ENCODE peak calls at places on chromosome 7, in seven cellular contexts. A is CD4-positive, alpha-beta memory T cell; D is PC-9; H is left ventricle myocardium inferior; N is small intestine; B is hepatocyte; Q is heart left ventricle. G is an unnamed sample.
A peak's percentile ranks its signal among the peaks of the same experiment; 100 is the strongest.

GRCh38 chr7:94212160-94212559 is 182.5 kb upstream of the COL1A2 start:
- DNase-seq in A (no peak), D (no peak), H (no peak), N (no peak), B (no peak), Q (no peak), G (no peak)

GRCh38 chr7:52712938-52713337 is 322.5 kb upstream of the POM121L12 start:
- DNase-seq in A (no peak), D (no peak), H (no peak), N (no peak), B (no peak), Q (no peak), G (no peak)

GRCh38 chr7:140310337-140311002 is 87.9 kb downstream of the SLC37A3 start:
- DNase-seq in A (no peak), D (no peak), H (no peak), N (no peak), B (no peak), Q (no peak), G (no peak)

GRCh38 chr7:50266893-50267386 is 37.6 kb upstream of the IKZF1 start:
- DNase-seq in A (peak; percentile 82), D (no peak), H (peak; percentile 17), N (peak; percentile 65), B (no peak), Q (peak; percentile 33), G (no peak)

GRCh38 chr7:140972876-140973829 is 41.6 kb downstream of the MRPS33 start:
- DNase-seq in A (no peak), D (no peak), H (no peak), N (no peak), B (peak; percentile 15), Q (no peak), G (no peak)

GRCh38 chr7:130486114-130486962 is 5.5 kb upstream of the MEST start:
- DNase-seq in A (peak; percentile 55), D (peak; percentile 86), H (peak; percentile 27), N (peak; percentile 91), B (peak; percentile 74), Q (peak; percentile 52), G (peak; percentile 99)

GRCh38 chr7:132611056-132611455 is 34.8 kb upstream of the PLXNA4 start:
- DNase-seq in A (no peak), D (no peak), H (no peak), N (no peak), B (no peak), Q (no peak), G (no peak)

GRCh38 chr7:116981887-116982430 is 28.7 kb downstream of the ST7 start:
- DNase-seq in A (no peak), D (no peak), H (no peak), N (no peak), B (no peak), Q (no peak), G (no peak)

GRCh38 chr7:50497968-50498367 is 47.8 kb upstream of the FIGNL1 start:
- DNase-seq in A (no peak), D (no peak), H (no peak), N (no peak), B (no peak), Q (no peak), G (no peak)

GRCh38 chr7:22696672-22697071 is 30.3 kb upstream of the IL6 start:
- DNase-seq in A (no peak), D (peak; percentile 39), H (no peak), N (no peak), B (no peak), Q (no peak), G (no peak)

DNA sequence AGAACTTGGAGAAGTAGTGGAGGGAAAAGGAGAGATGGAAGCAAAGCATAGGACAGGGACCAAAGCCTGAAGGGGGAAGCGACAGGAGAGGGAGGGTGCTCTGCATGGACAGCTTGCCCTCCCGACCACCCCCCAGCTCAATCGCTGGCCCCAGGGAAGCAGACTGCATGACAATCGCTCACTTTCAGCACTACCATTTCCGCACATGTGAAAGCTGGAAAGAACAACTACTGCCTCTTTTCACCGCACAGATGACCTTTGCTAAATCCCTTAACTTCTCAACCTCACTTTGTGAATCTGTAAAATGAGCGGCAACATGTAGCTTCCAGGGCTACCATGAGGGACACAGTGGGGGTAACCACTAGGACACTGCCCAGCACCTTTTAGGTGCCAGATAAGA is 17.1 kb downstream of the VOPP1 start:
- DNase-seq in A (no peak), D (no peak), H (no peak), N (no peak), B (no peak), Q (no peak), G (no peak)
- H3K4me1 ChIP-seq in A (peaks cover 98% of the 10 kb centered on the region), D (peaks cover 98% of the 10 kb centered on the region), H (peaks cover 51% of the 10 kb centered on the region), N (peaks cover 11% of the 10 kb centered on the region), B (no peaks in the 10 kb centered on the region), Q (peaks cover 13% of the 10 kb centered on the region), G (peaks cover 6% of the 10 kb centered on the region)

GRCh38 chr7:143016996-143017395 is 9.9 kb downstream of the OR9A2 start:
- DNase-seq in A (no peak), D (no peak), H (no peak), N (no peak), B (no peak), Q (no peak), G (no peak)

GRCh38 chr7:143015102-143015501 is 11.8 kb downstream of the OR9A2 start:
- DNase-seq in A (no peak), D (no peak), H (no peak), N (no peak), B (no peak), Q (no peak), G (no peak)

GRCh38 chr7:143015926-143016490 is 10.9 kb downstream of the OR9A2 start:
- DNase-seq in A (no peak), D (no peak), H (no peak), N (no peak), B (no peak), Q (no peak), G (no peak)

GRCh38 chr7:143023047-143023446 is 3.9 kb downstream of the OR9A2 start:
- DNase-seq in A (no peak), D (no peak), H (no peak), N (no peak), B (no peak), Q (no peak), G (no peak)

GRCh38 chr7:143018931-143019330 is 8.0 kb downstream of the OR9A2 start:
- DNase-seq in A (no peak), D (no peak), H (no peak), N (no peak), B (no peak), Q (no peak), G (no peak)
- H3K27me3 ChIP-seq in A (no peaks in the 10 kb centered on the region), D (no peaks in the 10 kb centered on the region), H (no peaks in the 10 kb centered on the region), N (no peaks in the 10 kb centered on the region), B (no peaks in the 10 kb centered on the region), Q (no peaks in the 10 kb centered on the region), G (no peaks in the 10 kb centered on the region)

DNA sequence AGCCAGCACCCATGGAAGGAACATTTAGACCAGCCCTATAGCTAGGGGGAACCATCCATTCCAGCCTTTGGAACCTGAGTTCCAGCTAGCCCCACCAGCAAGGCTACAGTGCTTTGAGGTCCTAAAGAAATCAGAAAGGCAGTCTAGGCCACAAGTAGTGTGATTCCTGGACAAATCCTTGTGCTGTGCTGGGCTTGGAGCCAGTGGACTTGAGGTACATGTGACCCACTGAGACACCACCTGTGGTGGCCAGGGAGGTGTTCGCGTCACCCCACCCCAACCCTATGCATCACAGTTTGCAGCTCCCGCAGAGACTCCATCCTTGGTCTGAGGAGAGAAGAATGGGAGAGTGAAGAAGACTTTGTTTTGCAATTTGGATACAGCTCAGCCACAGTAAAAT is 31.8 kb downstream of the ZNF277 start:
- DNase-seq in A (no peak), D (no peak), H (no peak), N (no peak), B (no peak), Q (no peak), G (no peak)
- H3K4me1 ChIP-seq in A (no peaks in the 10 kb centered on the region), D (peaks cover 22% of the 10 kb centered on the region), H (peaks cover 11% of the 10 kb centered on the region), N (no peaks in the 10 kb centered on the region), B (no peaks in the 10 kb centered on the region), Q (no peaks in the 10 kb centered on the region), G (no peaks in the 10 kb centered on the region)

DNA sequence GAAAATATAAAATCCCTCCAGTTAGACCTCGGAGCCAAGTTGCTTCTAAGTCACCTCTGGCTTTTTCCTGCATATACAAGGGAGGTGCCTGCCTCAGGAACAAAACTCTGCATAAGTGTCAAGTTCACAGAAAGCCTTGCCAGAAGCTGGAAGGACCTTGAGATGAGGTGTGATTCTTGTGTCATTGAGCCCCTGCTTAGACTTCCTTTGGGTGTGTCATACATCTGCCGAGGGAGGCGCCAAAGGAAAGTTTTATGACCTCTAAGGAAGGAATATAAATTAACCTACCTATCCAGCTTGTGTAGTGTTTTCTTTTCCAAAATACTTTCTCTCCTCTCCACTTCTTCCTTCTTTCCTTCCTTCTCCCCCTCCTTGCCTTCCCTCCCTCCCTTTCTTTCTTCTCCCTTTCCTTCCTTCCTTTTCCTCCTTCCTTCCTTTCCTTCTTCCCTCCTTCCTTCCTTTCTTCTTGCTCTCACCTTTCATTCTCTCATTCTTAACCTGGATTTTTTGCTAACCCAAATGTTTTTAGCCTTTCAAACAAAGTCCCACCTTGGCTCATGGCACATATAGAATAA is 75.1 kb downstream of the TRIL start:
- DNase-seq in A (no peak), D (no peak), H (no peak), N (peak; percentile 10), B (no peak), Q (no peak), G (no peak)
- H3K27me3 ChIP-seq in A (no peaks in the 10 kb centered on the region), D (no peaks in the 10 kb centered on the region), H (peaks cover 33% of the 10 kb centered on the region), N (no peaks in the 10 kb centered on the region), B (no peaks in the 10 kb centered on the region), Q (peaks cover 11% of the 10 kb centered on the region), G (no peaks in the 10 kb centered on the region)

DNA sequence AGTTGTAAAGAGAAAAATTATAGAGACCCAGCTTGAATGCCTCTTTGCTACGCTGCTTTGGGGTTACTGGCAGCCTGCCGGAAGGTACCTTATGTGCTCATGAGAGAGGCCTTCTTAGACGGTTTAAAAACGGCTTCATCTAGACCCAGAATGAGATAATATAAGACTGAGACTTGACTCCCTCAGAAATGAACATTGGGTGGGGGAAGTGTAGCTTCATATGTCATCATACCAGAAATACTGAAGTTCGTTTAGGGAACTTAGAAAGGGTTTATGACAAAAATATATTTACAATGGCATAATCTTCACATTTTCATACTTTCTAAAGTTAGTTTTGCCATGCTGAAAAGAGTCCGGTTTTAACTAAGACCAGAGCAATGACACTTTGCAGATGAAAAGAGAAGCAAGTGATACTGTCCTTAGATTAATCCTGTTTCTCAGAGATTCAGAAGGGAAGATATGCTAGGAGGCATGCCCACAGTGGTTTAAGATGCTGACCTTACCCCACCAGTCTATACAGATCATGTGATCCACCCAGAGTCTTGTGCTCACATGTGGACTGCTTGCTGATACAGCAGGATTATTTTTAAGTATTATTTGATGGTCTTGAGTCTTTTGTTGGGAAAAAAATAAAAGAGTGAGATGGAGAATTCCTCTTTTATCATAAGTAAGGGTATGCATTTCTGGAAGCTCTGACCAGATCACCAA is 40.8 kb upstream of the HGF start:
- DNase-seq in A (no peak), D (no peak), H (no peak), N (no peak), B (no peak), Q (no peak), G (no peak)
- H3K4me1 ChIP-seq in A (no peaks in the 10 kb centered on the region), D (no peaks in the 10 kb centered on the region), H (no peaks in the 10 kb centered on the region), N (no peaks in the 10 kb centered on the region), B (no peaks in the 10 kb centered on the region), Q (no peaks in the 10 kb centered on the region), G (no peaks in the 10 kb centered on the region)